ENCODE peak calls at places on chromosomes 6 and 20, in six cellular contexts. Q is SK-N-SH, N is colonic mucosa, T is fibroblast of lung, S is mammary epithelial cell, W is IMR-90. X is an unnamed sample.

GRCh38 chr6:37160922-37161778 is 8.8 kb upstream of the PIM1 start:
- DNase-seq in Q (no peak), N (no peak), T (peak; percentile 56), S (no peak), W (peak; percentile 76), X (peak; percentile 86)

GRCh38 chr20:4555188-4555893 is 166.4 kb upstream of the PRND start:
- DNase-seq in Q (no peak), N (no peak), T (peak; percentile 96), S (peak; percentile 66), W (peak; percentile 92), X (peak; percentile 76)

GRCh38 chr20:46631212-46631869 is 19.9 kb downstream of the SLC13A3 start:
- DNase-seq in Q (no peak), N (no peak), T (peak; percentile 16), S (peak; percentile 26), W (peak; percentile 15), X (no peak)

GRCh38 chr6:101396552-101397173 is 3.2 kb downstream of the GRIK2 start:
- DNase-seq in Q (no peak), N (peak; percentile 71), T (peak; percentile 38), S (peak; percentile 48), W (peak; percentile 64), X (peak; percentile 36)

GRCh38 chr6:158040804-158041347 is 59.2 kb downstream of the SYNJ2 start:
- DNase-seq in Q (no peak), N (no peak), T (peak; percentile 76), S (no peak), W (peak; percentile 90), X (peak; percentile 84)

GRCh38 chr20:34705383-34706021 is 1.4 kb downstream of the TP53INP2 start:
- DNase-seq in Q (no peak), N (peak; percentile 80), T (peak; percentile 21), S (peak; percentile 73), W (peak; percentile 23), X (no peak)

GRCh38 chr6:32153835-32154513 is at the start of gene PPT2:
- DNase-seq in Q (peak; percentile 95), N (peak; percentile 84), T (peak; percentile 95), S (peak; percentile 72), W (peak; percentile 91), X (peak; percentile 87)

GRCh38 chr20:53296451-53297153 is 297.0 kb downstream of the ZNF217 start:
- DNase-seq in Q (no peak), N (no peak), T (no peak), S (no peak), W (no peak), X (no peak)

GRCh38 chr20:62878244-62879030 is 16.8 kb upstream of the TCFL5 start:
- DNase-seq in Q (no peak), N (no peak), T (no peak), S (no peak), W (no peak), X (no peak)

GRCh38 chr6:133314951-133315350 is 73.8 kb downstream of the EYA4 start:
- DNase-seq in Q (no peak), N (no peak), T (no peak), S (no peak), W (no peak), X (peak; percentile 47)

GRCh38 chr6:129659590-129660345 is 50.2 kb downstream of the ARHGAP18 start:
- DNase-seq in Q (no peak), N (no peak), T (no peak), S (peak; percentile 59), W (peak; percentile 39), X (no peak)

GRCh38 chr6:43949451-43950110 is 177.7 kb downstream of the MRPL14 start:
- DNase-seq in Q (no peak), N (no peak), T (no peak), S (no peak), W (no peak), X (peak; percentile 23)

GRCh38 chr20:56400001-56400640 is 7.7 kb downstream of the CSTF1 start:
- DNase-seq in Q (peak; percentile 56), N (peak; percentile 62), T (peak; percentile 88), S (peak; percentile 34), W (peak; percentile 84), X (peak; percentile 46)

GRCh38 chr6:15504581-15505350 is 158.1 kb downstream of the DTNBP1 start:
- DNase-seq in Q (peak; percentile 87), N (peak; percentile 39), T (peak; percentile 97), S (peak; percentile 92), W (peak; percentile 98), X (peak; percentile 95)

GRCh38 chr6:111793711-111794111 is 79.5 kb downstream of the FYN start:
- DNase-seq in Q (no peak), N (no peak), T (no peak), S (no peak), W (no peak), X (no peak)

GRCh38 chr6:153301602-153302001 is 170.5 kb upstream of the RGS17 start:
- DNase-seq in Q (no peak), N (no peak), T (no peak), S (no peak), W (no peak), X (no peak)

GRCh38 chr6:48476257-48476656 is 365.3 kb upstream of the PTCHD4 start:
- DNase-seq in Q (no peak), N (no peak), T (peak; percentile 52), S (peak; percentile 40), W (peak; percentile 30), X (peak; percentile 1)

GRCh38 chr6:106804238-106805016 is 170.1 kb downstream of the CD24 start:
- DNase-seq in Q (no peak), N (no peak), T (no peak), S (no peak), W (no peak), X (no peak)

GRCh38 chr6:134676307-134677281 is 273.3 kb downstream of the ALDH8A1 start:
- DNase-seq in Q (no peak), N (peak; percentile 69), T (peak; percentile 63), S (no peak), W (peak; percentile 11), X (peak; percentile 29)

GRCh38 chr6:123380257-123380656 is 256.5 kb downstream of the TRDN start:
- DNase-seq in Q (peak; percentile 5), N (no peak), T (peak; percentile 39), S (peak; percentile 14), W (no peak), X (peak; percentile 0)

GRCh38 chr6:50840112-50840813 is 21.6 kb downstream of the TFAP2B start:
- DNase-seq in Q (no peak), N (no peak), T (no peak), S (no peak), W (no peak), X (no peak)

GRCh38 chr20:17680128-17680835 is 1.8 kb downstream of the RRBP1 start:
- DNase-seq in Q (no peak), N (peak; percentile 82), T (peak; percentile 85), S (peak; percentile 40), W (peak; percentile 71), X (peak; percentile 48)
- TF ChIP-seq CTCF in Q (no peak), N (no peak), T (no peak), S (no peak), W (no peak), X (no peak)

DNA sequence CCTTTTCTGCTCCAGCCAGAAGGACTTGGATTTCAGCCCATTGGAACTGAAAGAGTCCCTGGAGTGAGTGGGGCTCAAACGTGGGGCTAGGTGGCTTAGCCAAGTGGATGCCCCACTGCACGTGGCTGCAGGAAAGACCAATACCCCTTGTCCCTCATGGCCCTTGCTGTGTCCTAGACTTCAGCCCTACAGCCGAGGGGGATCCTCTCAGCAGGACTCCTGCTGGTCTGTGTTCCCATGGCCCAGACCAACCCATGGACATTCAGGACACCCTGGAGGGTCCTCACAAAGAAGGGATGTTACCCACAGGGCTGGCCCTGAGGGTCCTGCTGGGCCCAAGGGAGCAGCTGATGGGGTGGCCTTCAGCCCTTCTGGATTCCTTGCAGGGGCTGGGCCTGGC is 30.0 kb upstream of the PHACTR3 start:
- DNase-seq in Q (peak; percentile 4), N (no peak), T (no peak), S (no peak), W (no peak), X (no peak)
- H3K27me3 ChIP-seq in Q (no peaks in the 10 kb centered on the region), N (peaks cover 22% of the 10 kb centered on the region), T (no peaks in the 10 kb centered on the region), S (peaks cover 15% of the 10 kb centered on the region), W (peaks cover 10% of the 10 kb centered on the region), X (peaks cover 6% of the 10 kb centered on the region)

GRCh38 chr6:11526156-11526505 is 11.4 kb upstream of the TMEM170B start:
- DNase-seq in Q (no peak), N (no peak), T (no peak), S (no peak), W (no peak), X (no peak)
- H3K9ac ChIP-seq in Q (no peak overlapping the region), N (no peak overlapping the region), T (no peak overlapping the region), S (no peak overlapping the region), W (no peak overlapping the region), X (no peak overlapping the region)

GRCh38 chr20:513429-513828 is 30.2 kb downstream of the CSNK2A1 start:
- DNase-seq in Q (no peak), N (no peak), T (peak; percentile 29), S (no peak), W (peak; percentile 44), X (no peak)
- TF ChIP-seq CTCF in Q (no peak), N (no peak), T (no peak), S (no peak), W (no peak), X (no peak)

GRCh38 chr20:57566399-57566798 is 5.5 kb downstream of the PCK1 start:
- DNase-seq in Q (no peak), N (no peak), T (no peak), S (no peak), W (no peak), X (no peak)

GRCh38 chr20:57568088-57568896 is 7.4 kb downstream of the PCK1 start:
- DNase-seq in Q (no peak), N (no peak), T (no peak), S (no peak), W (no peak), X (no peak)

GRCh38 chr20:57564951-57565642 is 4.2 kb downstream of the PCK1 start:
- DNase-seq in Q (no peak), N (no peak), T (no peak), S (no peak), W (no peak), X (no peak)

GRCh38 chr20:57567471-57568079 is 6.7 kb downstream of the PCK1 start:
- DNase-seq in Q (no peak), N (no peak), T (no peak), S (no peak), W (no peak), X (no peak)

GRCh38 chr20:57566803-57567459 is 6.0 kb downstream of the PCK1 start:
- DNase-seq in Q (no peak), N (peak; percentile 76), T (no peak), S (no peak), W (no peak), X (no peak)
- H3K27me3 ChIP-seq in Q (peaks cover 18% of the 10 kb centered on the region), N (no peaks in the 10 kb centered on the region), T (no peaks in the 10 kb centered on the region), S (no peaks in the 10 kb centered on the region), W (peaks cover 6% of the 10 kb centered on the region), X (peaks cover 15% of the 10 kb centered on the region)

GRCh38 chr20:23096986-23097520 is 10.9 kb upstream of the CD93 start:
- DNase-seq in Q (no peak), N (no peak), T (no peak), S (peak; percentile 94), W (no peak), X (no peak)
- H3K9ac ChIP-seq in Q (no peak overlapping the region), N (no peak overlapping the region), T (no peak overlapping the region), S (no peak overlapping the region), W (no peak overlapping the region), X (no peak overlapping the region)